ENCODE peak calls at places on chromosomes 1 and 21, in four cellular contexts. M is CD8-positive, alpha-beta T cell; I is stimulated activated CD4-positive, alpha-beta T cell treated with anti-CD3 and anti-CD28 coated beads, TNF-alpha, amount 100 ng/mL, for 24 hours; V is psoas muscle. S is an unnamed sample.

GRCh38 chr21:42248783-42249597 is 30.1 kb downstream of the ABCG1 start:
- DNase-seq in M (no peak), I (no peak), V (peak; percentile 23), S (no peak)

GRCh38 chr1:44249543-44249942 is 36.3 kb downstream of the DMAP1 start:
- DNase-seq in M (no peak), I (no peak), V (no peak), S (no peak)

GRCh38 chr1:33312413-33312749 is 8.5 kb downstream of the A3GALT2 start:
- DNase-seq in M (no peak), I (no peak), V (peak; percentile 40), S (no peak)

GRCh38 chr1:52955129-52955970 is 28.3 kb downstream of the SCP2 start:
- DNase-seq in M (no peak), I (no peak), V (no peak), S (no peak)

GRCh38 chr1:246503341-246503740 is 3.7 kb downstream of the SMYD3 start:
- DNase-seq in M (no peak), I (no peak), V (no peak), S (no peak)

GRCh38 chr1:102799496-102799895 is 308.8 kb downstream of the COL11A1 start:
- DNase-seq in M (no peak), I (no peak), V (no peak), S (no peak)

GRCh38 chr1:111990026-111990877 is 784 bp upstream of the KCND3 start:
- DNase-seq in M (no peak), I (no peak), V (peak; percentile 73), S (no peak)

GRCh38 chr1:27153927-27154358 is 982 bp downstream of the SLC9A1 start:
- DNase-seq in M (no peak), I (no peak), V (peak; percentile 59), S (no peak)

GRCh38 chr1:88661188-88661587 is 22.9 kb upstream of the PKN2 start:
- DNase-seq in M (no peak), I (no peak), V (no peak), S (no peak)

GRCh38 chr21:31490471-31490870 is 146.4 kb upstream of the TIAM1 start:
- DNase-seq in M (no peak), I (no peak), V (no peak), S (no peak)